ENCODE peak calls at places on chromosomes 6 and 20, in ten cellular contexts. N is MCF 10A; P is RPMI7951; U is NCI-H1105 treated with DMSO at 0.1 percent for 48 hours; G is endothelial cell; Y is AG09319; R is stimulated activated naive B cell treated with anti-CD40 and anti-IgM and Interleukin-4, amounts not matched to agents 10 μg/mL and 1 μg/mL and 100 μg/mL, for 72 hours; X is anterior cingulate cortex; A is ELR; Z is NCI-H1417. I is an unnamed sample.

GRCh38 chr6:131946404-131946991 is 4.7 kb downstream of the CCN2 start:
- DNase-seq in G (no peak), R (no peak), N (no peak), P (peak), U (no peak), Y (no peak), Z (peak), A (peak), X (no peak), I (no peak)

GRCh38 chr6:132400641-132401119 is 595 bp downstream of the MOXD1 start:
- DNase-seq in P (peak), R (no peak), U (no peak), A (peak), Z (no peak), Y (no peak), X (no peak), G (peak), N (no peak), I (no peak)

GRCh38 chr6:142927274-142927586 is 17.7 kb downstream of the HIVEP2 start:
- DNase-seq in N (no peak), Z (no peak), A (no peak), R (no peak), U (no peak), G (no peak), X (no peak), Y (no peak), P (no peak), I (no peak)

GRCh38 chr20:50358959-50359358 is 151.2 kb upstream of the PTPN1 start:
- DNase-seq in A (no peak), N (no peak), Y (no peak), U (no peak), X (no peak), G (no peak), P (no peak), R (no peak), Z (no peak), I (no peak)

GRCh38 chr6:44527191-44527960 is 139.9 kb downstream of the CDC5L start:
- DNase-seq in N (no peak), G (no peak), A (no peak), Z (no peak), Y (no peak), R (no peak), U (no peak), P (peak), X (no peak), I (no peak)

GRCh38 chr6:10351678-10352220 is 63.1 kb downstream of the TFAP2A start:
- DNase-seq in G (no peak), U (no peak), Y (no peak), X (no peak), A (no peak), N (no peak), R (no peak), Z (no peak), P (no peak), I (no peak)

GRCh38 chr6:135188718-135189117 is 7.6 kb downstream of the MYB start:
- DNase-seq in A (no peak), Z (no peak), G (no peak), N (no peak), R (no peak), X (no peak), U (no peak), Y (no peak), P (no peak), I (no peak)

GRCh38 chr6:136030131-136030530 is 178.6 kb downstream of the PDE7B start:
- DNase-seq in N (no peak), A (no peak), G (no peak), U (no peak), Z (no peak), Y (peak), P (no peak), R (no peak), X (no peak), I (no peak)

GRCh38 chr6:45478235-45478634 is 100.5 kb upstream of the SUPT3H start:
- DNase-seq in A (peak), R (no peak), N (peak), G (no peak), X (no peak), U (no peak), P (peak), Y (no peak), Z (no peak), I (no peak)

GRCh38 chr20:50029697-50030428 is 47.1 kb downstream of the SNAI1 start:
- DNase-seq in X (no peak), U (no peak), G (no peak), N (peak), Z (no peak), P (peak), A (peak), Y (peak), R (no peak), I (no peak)

GRCh38 chr6:125924169-125924568 is 32.4 kb upstream of the HINT3 start:
- DNase-seq in Y (no peak), A (peak), Z (no peak), U (no peak), P (peak), N (peak), R (no peak), X (no peak), G (no peak), I (peak)

GRCh38 chr6:49514571-49515484 is 15.1 kb downstream of the GLYATL3 start:
- DNase-seq in Y (no peak), P (no peak), A (peak), U (no peak), X (no peak), R (no peak), N (no peak), G (no peak), Z (no peak), I (no peak)

GRCh38 chr6:152635949-152636674 is 1.1 kb downstream of the SYNE1 start:
- DNase-seq in Y (no peak), P (peak), R (no peak), Z (no peak), U (no peak), G (no peak), A (peak), N (no peak), X (peak), I (no peak)

GRCh38 chr20:46246527-46246926 is 61.8 kb downstream of the CDH22 start:
- DNase-seq in U (no peak), X (no peak), N (no peak), A (no peak), Y (no peak), G (no peak), R (no peak), Z (peak), P (no peak), I (no peak)

GRCh38 chr6:158357570-158358216 is 45.4 kb downstream of the TULP4 start:
- DNase-seq in R (no peak), G (no peak), N (no peak), Z (no peak), U (no peak), X (no peak), A (no peak), Y (no peak), P (no peak), I (no peak)

GRCh38 chr20:3902041-3902440 is 12.9 kb downstream of the PANK2 start:
- DNase-seq in U (no peak), Z (no peak), R (no peak), G (no peak), X (no peak), N (no peak), P (no peak), Y (no peak), A (no peak), I (no peak)

GRCh38 chr20:32945710-32946221 is 58.5 kb downstream of the SUN5 start:
- DNase-seq in P (peak), U (no peak), N (peak), Z (no peak), R (no peak), G (peak), X (no peak), Y (no peak), A (peak), I (peak)

GRCh38 chr20:3652217-3652616 is 11.0 kb downstream of the GFRA4 start:
- DNase-seq in P (no peak), Z (peak), G (no peak), X (no peak), N (no peak), Y (no peak), U (peak), R (no peak), A (no peak), I (no peak)

GRCh38 chr6:54074591-54075195 is 36.5 kb upstream of the MLIP start:
- DNase-seq in N (no peak), G (no peak), Z (no peak), P (no peak), Y (no peak), U (no peak), A (no peak), X (no peak), R (no peak), I (no peak)

GRCh38 chr20:24786096-24786495 is 163.0 kb upstream of the CST7 start:
- DNase-seq in Y (no peak), P (no peak), N (no peak), R (no peak), A (no peak), G (no peak), Z (no peak), U (no peak), X (no peak), I (no peak)

GRCh38 chr6:52976591-52977035 is 18.5 kb downstream of the GSTA4 start:
- DNase-seq in U (no peak), Z (no peak), N (no peak), G (no peak), Y (no peak), R (peak), P (no peak), X (no peak), A (no peak), I (no peak)

GRCh38 chr20:20782747-20783146 is 70.3 kb upstream of the RALGAPA2 start:
- DNase-seq in U (no peak), X (no peak), N (no peak), G (no peak), A (no peak), R (no peak), P (no peak), Z (no peak), Y (no peak), I (no peak)

GRCh38 chr20:38997622-38998021 is 35.5 kb downstream of the DHX35 start:
- DNase-seq in U (no peak), Z (no peak), A (no peak), P (no peak), G (no peak), R (no peak), N (no peak), Y (no peak), X (no peak), I (no peak)

GRCh38 chr20:2687514-2687913 is 5.1 kb upstream of the EBF4 start:
- DNase-seq in Y (no peak), P (no peak), X (no peak), A (no peak), U (no peak), N (no peak), R (no peak), G (no peak), Z (no peak), I (no peak)

GRCh38 chr6:63352587-63353281 is 33.0 kb upstream of the LGSN start:
- DNase-seq in P (peak), A (peak), R (peak), U (peak), Z (no peak), N (peak), X (no peak), Y (no peak), G (peak), I (peak)

GRCh38 chr6:145953200-145953599 is 11.0 kb downstream of the SHPRH start:
- DNase-seq in U (no peak), A (no peak), N (no peak), Z (no peak), P (no peak), Y (no peak), R (no peak), X (no peak), G (no peak), I (no peak)

GRCh38 chr20:24989162-24989561 is 3.4 kb downstream of the APMAP start:
- DNase-seq in X (no peak), R (no peak), U (no peak), P (no peak), Y (no peak), Z (no peak), A (no peak), N (peak), G (no peak), I (no peak)

GRCh38 chr6:3489032-3489757 is 32.3 kb upstream of the SLC22A23 start:
- DNase-seq in G (no peak), A (peak), R (no peak), P (peak), Z (no peak), X (no peak), N (peak), U (no peak), Y (no peak), I (no peak)

GRCh38 chr6:87110639-87111038 is 15.7 kb upstream of the CGA start:
- DNase-seq in G (no peak), Y (no peak), X (no peak), Z (no peak), R (no peak), N (no peak), P (no peak), U (no peak), A (no peak), I (no peak)

GRCh38 chr20:18904624-18905023 is 91.0 kb downstream of the SCP2D1 start:
- DNase-seq in G (peak), X (no peak), A (peak), P (peak), Y (no peak), R (no peak), U (peak), N (peak), Z (peak), I (peak)

GRCh38 chr6:166483556-166484250 is 101.0 kb upstream of the MPC1 start:
- DNase-seq in N (no peak), P (no peak), Y (no peak), Z (no peak), X (no peak), U (no peak), G (no peak), A (no peak), R (no peak), I (no peak)

GRCh38 chr6:30862156-30862875 is 22.0 kb upstream of the DDR1 start:
- DNase-seq in U (no peak), Z (no peak), X (no peak), A (no peak), N (no peak), G (no peak), R (no peak), P (peak), Y (no peak), I (no peak)

GRCh38 chr6:105890521-105891244 is 195.5 kb upstream of the PRDM1 start:
- DNase-seq in A (peak), R (no peak), P (peak), X (no peak), Y (no peak), Z (no peak), U (no peak), N (peak), G (no peak), I (no peak)

I was measured in SK-MEL-5.